ENCODE peak calls at places on chromosomes 3 and 15, in nine cellular contexts. One of them, this sample, is unnamed. For H3K9me3, the result is how much of the 10 kb centered on the place peaks cover.

GRCh38 chr15:92666780-92667179 is 11.2 kb upstream of the FAM174B start:
- DNase-seq in left ventricle myocardium inferior: peak
- DNase-seq in ovary: no peak
- DNase-seq in transverse colon: peak
- DNase-seq in H1: no peak
- DNase-seq in A549: peak
- DNase-seq in SK-N-SH: no peak
- DNase-seq in CD8-positive, alpha-beta memory T cell: no peak
- DNase-seq in OCI-LY7: no peak
- DNase-seq in this sample: no peak

GRCh38 chr15:48177383-48177874 is 666 bp downstream of the MYEF2 start:
- DNase-seq in A549: peak
- DNase-seq in left ventricle myocardium inferior: no peak
- DNase-seq in CD8-positive, alpha-beta memory T cell: no peak
- DNase-seq in transverse colon: no peak
- DNase-seq in OCI-LY7: peak
- DNase-seq in H1: no peak
- DNase-seq in ovary: no peak
- DNase-seq in SK-N-SH: peak
- DNase-seq in this sample: no peak

GRCh38 chr3:20043398-20043797 is 3.2 kb downstream of the KAT2B start:
- DNase-seq in H1: no peak
- DNase-seq in SK-N-SH: no peak
- DNase-seq in OCI-LY7: peak
- DNase-seq in transverse colon: peak
- DNase-seq in CD8-positive, alpha-beta memory T cell: peak
- DNase-seq in ovary: peak
- DNase-seq in left ventricle myocardium inferior: peak
- DNase-seq in A549: no peak
- DNase-seq in this sample: peak

GRCh38 chr3:15081960-15082664 is 16.8 kb downstream of the RBSN start:
- DNase-seq in A549: no peak
- DNase-seq in H1: no peak
- DNase-seq in SK-N-SH: no peak
- DNase-seq in left ventricle myocardium inferior: no peak
- DNase-seq in ovary: no peak
- DNase-seq in OCI-LY7: no peak
- DNase-seq in transverse colon: no peak
- DNase-seq in CD8-positive, alpha-beta memory T cell: no peak
- DNase-seq in this sample: no peak

GRCh38 chr3:48466386-48467109 is 20.0 kb downstream of the ATRIP start:
- DNase-seq in CD8-positive, alpha-beta memory T cell: no peak
- DNase-seq in A549: no peak
- DNase-seq in H1: no peak
- DNase-seq in transverse colon: peak
- DNase-seq in SK-N-SH: peak
- DNase-seq in left ventricle myocardium inferior: peak
- DNase-seq in ovary: no peak
- DNase-seq in OCI-LY7: peak
- DNase-seq in this sample: no peak

GRCh38 chr3:20849975-20850374 is 664.0 kb upstream of the SGO1 start:
- DNase-seq in A549: no peak
- DNase-seq in transverse colon: no peak
- DNase-seq in left ventricle myocardium inferior: no peak
- DNase-seq in SK-N-SH: no peak
- DNase-seq in H1: no peak
- DNase-seq in ovary: no peak
- DNase-seq in OCI-LY7: no peak
- DNase-seq in CD8-positive, alpha-beta memory T cell: no peak
- DNase-seq in this sample: no peak

GRCh38 chr3:191627064-191627463 is 166.1 kb downstream of the PYDC2 start:
- DNase-seq in A549: no peak
- DNase-seq in SK-N-SH: no peak
- DNase-seq in CD8-positive, alpha-beta memory T cell: no peak
- DNase-seq in H1: no peak
- DNase-seq in ovary: no peak
- DNase-seq in transverse colon: no peak
- DNase-seq in OCI-LY7: no peak
- DNase-seq in left ventricle myocardium inferior: no peak
- DNase-seq in this sample: no peak

GRCh38 chr3:38578551-38578950 is 70.9 kb downstream of the SCN5A start:
- DNase-seq in A549: no peak
- DNase-seq in OCI-LY7: no peak
- DNase-seq in SK-N-SH: no peak
- DNase-seq in CD8-positive, alpha-beta memory T cell: no peak
- DNase-seq in left ventricle myocardium inferior: no peak
- DNase-seq in transverse colon: no peak
- DNase-seq in H1: peak
- DNase-seq in ovary: no peak
- DNase-seq in this sample: no peak

GRCh38 chr3:133674290-133674912 is 12.7 kb upstream of the TOPBP1 start:
- DNase-seq in SK-N-SH: peak
- DNase-seq in ovary: no peak
- DNase-seq in left ventricle myocardium inferior: no peak
- DNase-seq in CD8-positive, alpha-beta memory T cell: no peak
- DNase-seq in A549: no peak
- DNase-seq in transverse colon: no peak
- DNase-seq in OCI-LY7: no peak
- DNase-seq in H1: peak
- DNase-seq in this sample: no peak

GRCh38 chr3:129621626-129622417 is 15.3 kb upstream of the PLXND1 start:
- DNase-seq in ovary: no peak
- DNase-seq in OCI-LY7: no peak
- DNase-seq in SK-N-SH: peak
- DNase-seq in transverse colon: no peak
- DNase-seq in A549: no peak
- DNase-seq in CD8-positive, alpha-beta memory T cell: no peak
- DNase-seq in H1: peak
- DNase-seq in left ventricle myocardium inferior: peak
- DNase-seq in this sample: no peak

GRCh38 chr15:57395292-57395691 is 19.0 kb downstream of the CGNL1 start:
- DNase-seq in H1: no peak
- DNase-seq in OCI-LY7: no peak
- DNase-seq in CD8-positive, alpha-beta memory T cell: no peak
- DNase-seq in transverse colon: no peak
- DNase-seq in ovary: no peak
- DNase-seq in SK-N-SH: no peak
- DNase-seq in A549: no peak
- DNase-seq in left ventricle myocardium inferior: no peak
- DNase-seq in this sample: no peak

GRCh38 chr3:23934253-23934652 is 10.8 kb upstream of the NR1D2 start:
- DNase-seq in ovary: no peak
- DNase-seq in CD8-positive, alpha-beta memory T cell: no peak
- DNase-seq in H1: no peak
- DNase-seq in OCI-LY7: no peak
- DNase-seq in A549: no peak
- DNase-seq in left ventricle myocardium inferior: no peak
- DNase-seq in transverse colon: no peak
- DNase-seq in SK-N-SH: no peak
- DNase-seq in this sample: no peak

GRCh38 chr15:40796041-40796440 is 10.8 kb upstream of the ZFYVE19 start:
- DNase-seq in left ventricle myocardium inferior: no peak
- DNase-seq in SK-N-SH: no peak
- DNase-seq in CD8-positive, alpha-beta memory T cell: no peak
- DNase-seq in OCI-LY7: no peak
- DNase-seq in H1: no peak
- DNase-seq in A549: no peak
- DNase-seq in transverse colon: no peak
- DNase-seq in ovary: no peak
- DNase-seq in this sample: no peak

GRCh38 chr3:79111375-79112052 is 656.3 kb downstream of the ROBO1 start:
- DNase-seq in transverse colon: no peak
- DNase-seq in CD8-positive, alpha-beta memory T cell: no peak
- DNase-seq in OCI-LY7: no peak
- DNase-seq in left ventricle myocardium inferior: no peak
- DNase-seq in ovary: no peak
- DNase-seq in SK-N-SH: no peak
- DNase-seq in H1: no peak
- DNase-seq in A549: no peak
- DNase-seq in this sample: no peak

GRCh38 chr3:169657351-169658124 is 6.0 kb downstream of the MECOM start:
- DNase-seq in OCI-LY7: no peak
- DNase-seq in ovary: no peak
- DNase-seq in left ventricle myocardium inferior: no peak
- DNase-seq in A549: no peak
- DNase-seq in H1: no peak
- DNase-seq in CD8-positive, alpha-beta memory T cell: no peak
- DNase-seq in transverse colon: no peak
- DNase-seq in SK-N-SH: no peak
- DNase-seq in this sample: no peak

GRCh38 chr3:193816656-193817311 is 223.8 kb downstream of the OPA1 start:
- DNase-seq in OCI-LY7: no peak
- DNase-seq in A549: no peak
- DNase-seq in SK-N-SH: peak
- DNase-seq in left ventricle myocardium inferior: peak
- DNase-seq in ovary: peak
- DNase-seq in H1: peak
- DNase-seq in transverse colon: peak
- DNase-seq in CD8-positive, alpha-beta memory T cell: no peak
- DNase-seq in this sample: no peak

GRCh38 chr15:52483712-52484111 is 45.0 kb downstream of the MYO5A start:
- DNase-seq in OCI-LY7: no peak
- DNase-seq in A549: no peak
- DNase-seq in transverse colon: no peak
- DNase-seq in CD8-positive, alpha-beta memory T cell: no peak
- DNase-seq in H1: no peak
- DNase-seq in ovary: no peak
- DNase-seq in SK-N-SH: no peak
- DNase-seq in left ventricle myocardium inferior: no peak
- DNase-seq in this sample: no peak

GRCh38 chr15:40050788-40051615 is 12.0 kb upstream of the SRP14 start:
- DNase-seq in SK-N-SH: peak
- DNase-seq in A549: no peak
- DNase-seq in left ventricle myocardium inferior: no peak
- DNase-seq in transverse colon: no peak
- DNase-seq in CD8-positive, alpha-beta memory T cell: no peak
- DNase-seq in OCI-LY7: no peak
- DNase-seq in ovary: no peak
- DNase-seq in H1: peak
- DNase-seq in this sample: no peak

GRCh38 chr3:100023150-100023549 is 91.2 kb downstream of the FILIP1L start:
- DNase-seq in ovary: no peak
- DNase-seq in CD8-positive, alpha-beta memory T cell: no peak
- DNase-seq in OCI-LY7: no peak
- DNase-seq in left ventricle myocardium inferior: no peak
- DNase-seq in transverse colon: no peak
- DNase-seq in H1: no peak
- DNase-seq in A549: no peak
- DNase-seq in SK-N-SH: no peak
- DNase-seq in this sample: no peak

GRCh38 chr3:35739181-35739809 is 100.0 kb downstream of the ARPP21 start:
- DNase-seq in H1: no peak
- DNase-seq in A549: no peak
- DNase-seq in transverse colon: no peak
- DNase-seq in ovary: no peak
- DNase-seq in CD8-positive, alpha-beta memory T cell: no peak
- DNase-seq in left ventricle myocardium inferior: no peak
- DNase-seq in OCI-LY7: no peak
- DNase-seq in SK-N-SH: no peak
- DNase-seq in this sample: no peak

DNA sequence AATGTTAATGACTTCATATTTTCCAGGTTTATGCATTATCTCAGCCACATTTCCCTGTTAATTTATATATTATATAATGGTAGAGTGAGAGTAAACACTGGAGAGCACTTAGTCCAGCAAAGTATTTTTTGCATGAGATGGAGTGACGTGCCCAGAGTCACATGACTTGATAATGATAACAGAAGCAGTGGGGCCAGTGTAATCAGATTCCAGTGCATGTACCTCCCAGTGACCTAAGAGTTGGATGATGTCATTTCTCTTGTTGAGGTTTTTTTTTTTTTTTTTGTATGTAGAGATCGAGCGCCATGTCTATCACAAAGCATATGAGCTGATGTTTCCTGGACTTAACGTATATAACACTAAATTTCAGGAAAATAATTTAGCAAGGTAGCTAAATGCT is 375.3 kb downstream of the CNTN6 start:
- DNase-seq in A549: no peak
- DNase-seq in left ventricle myocardium inferior: no peak
- DNase-seq in CD8-positive, alpha-beta memory T cell: no peak
- DNase-seq in H1: no peak
- DNase-seq in ovary: no peak
- DNase-seq in OCI-LY7: no peak
- DNase-seq in transverse colon: no peak
- DNase-seq in SK-N-SH: no peak
- DNase-seq in this sample: no peak
- H3K9me3 ChIP-seq in A549: under half
- H3K9me3 ChIP-seq in left ventricle myocardium inferior: under half
- H3K9me3 ChIP-seq in CD8-positive, alpha-beta memory T cell: under half
- H3K9me3 ChIP-seq in H1: under half
- H3K9me3 ChIP-seq in ovary: under half
- H3K9me3 ChIP-seq in OCI-LY7: under half
- H3K9me3 ChIP-seq in transverse colon: under half
- H3K9me3 ChIP-seq in SK-N-SH: under half
- H3K9me3 ChIP-seq in this sample: under half

GRCh38 chr15:19987389-19988048 is 554.1 kb downstream of the GOLGA6L6 start:
- DNase-seq in OCI-LY7: peak
- DNase-seq in A549: no peak
- DNase-seq in H1: peak
- DNase-seq in ovary: no peak
- DNase-seq in left ventricle myocardium inferior: no peak
- DNase-seq in CD8-positive, alpha-beta memory T cell: no peak
- DNase-seq in SK-N-SH: peak
- DNase-seq in transverse colon: no peak
- DNase-seq in this sample: no peak
- H3K9me3 ChIP-seq in OCI-LY7: under half
- H3K9me3 ChIP-seq in A549: under half
- H3K9me3 ChIP-seq in H1: half or more
- H3K9me3 ChIP-seq in ovary: under half
- H3K9me3 ChIP-seq in left ventricle myocardium inferior: under half
- H3K9me3 ChIP-seq in CD8-positive, alpha-beta memory T cell: under half
- H3K9me3 ChIP-seq in SK-N-SH: under half
- H3K9me3 ChIP-seq in transverse colon: under half
- H3K9me3 ChIP-seq in this sample: under half

DNA sequence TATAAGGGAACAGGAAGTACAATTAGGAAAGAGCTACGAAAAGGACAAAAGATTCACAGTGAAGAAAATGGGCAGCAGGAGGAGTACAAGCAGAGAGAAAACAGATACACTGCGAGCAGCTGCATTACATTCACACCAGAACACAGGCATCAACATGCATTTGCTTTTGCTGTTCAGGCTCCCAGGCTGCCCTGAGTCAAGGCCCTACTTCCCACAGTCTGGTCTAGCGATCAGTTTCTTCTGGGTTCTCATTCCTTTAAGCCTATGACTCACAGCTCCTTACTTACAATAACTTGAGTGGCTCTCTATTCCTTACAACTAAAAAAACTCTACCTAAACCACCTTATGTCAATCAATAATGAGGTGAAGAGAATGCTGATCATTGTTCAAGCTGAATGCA is 24.5 kb upstream of the ZNF445 start:
- DNase-seq in SK-N-SH: no peak
- DNase-seq in CD8-positive, alpha-beta memory T cell: no peak
- DNase-seq in H1: no peak
- DNase-seq in ovary: no peak
- DNase-seq in A549: no peak
- DNase-seq in left ventricle myocardium inferior: no peak
- DNase-seq in transverse colon: no peak
- DNase-seq in OCI-LY7: no peak
- DNase-seq in this sample: no peak
- H3K9me3 ChIP-seq in SK-N-SH: under half
- H3K9me3 ChIP-seq in CD8-positive, alpha-beta memory T cell: under half
- H3K9me3 ChIP-seq in H1: under half
- H3K9me3 ChIP-seq in ovary: under half
- H3K9me3 ChIP-seq in A549: half or more
- H3K9me3 ChIP-seq in left ventricle myocardium inferior: half or more
- H3K9me3 ChIP-seq in transverse colon: half or more
- H3K9me3 ChIP-seq in OCI-LY7: under half
- H3K9me3 ChIP-seq in this sample: under half

GRCh38 chr3:197244751-197245150 is 53.7 kb downstream of the DLG1 start:
- DNase-seq in transverse colon: no peak
- DNase-seq in left ventricle myocardium inferior: no peak
- DNase-seq in A549: no peak
- DNase-seq in SK-N-SH: no peak
- DNase-seq in CD8-positive, alpha-beta memory T cell: no peak
- DNase-seq in ovary: no peak
- DNase-seq in OCI-LY7: no peak
- DNase-seq in H1: no peak
- DNase-seq in this sample: no peak
- H3K9me3 ChIP-seq in transverse colon: half or more
- H3K9me3 ChIP-seq in left ventricle myocardium inferior: half or more
- H3K9me3 ChIP-seq in A549: under half
- H3K9me3 ChIP-seq in SK-N-SH: under half
- H3K9me3 ChIP-seq in CD8-positive, alpha-beta memory T cell: under half
- H3K9me3 ChIP-seq in ovary: under half
- H3K9me3 ChIP-seq in OCI-LY7: half or more
- H3K9me3 ChIP-seq in H1: under half
- H3K9me3 ChIP-seq in this sample: under half

This sample was measured in T-helper 17 cell.